ENCODE peak calls at places on chromosomes 3 and 15, in five cellular contexts. X is H1, I is NT2/D1, S is GM12878, T is HepG2. N is an unnamed sample.

GRCh38 chr15:90884719-90885431 is 571 bp downstream of the FES start:
- DNase-seq in S (no peak), I (no peak), T (no peak), X (no peak), N (no peak)

GRCh38 chr3:141476033-141476432 is 10.8 kb upstream of the RASA2 start:
- DNase-seq in X (no peak), S (no peak), I (no peak), T (no peak), N (no peak)

GRCh38 chr3:74269689-74270088 is 344.8 kb downstream of the CNTN3 start:
- DNase-seq in S (no peak), I (no peak), X (no peak), T (no peak), N (no peak)

GRCh38 chr3:38039899-38040261 is 872 bp downstream of the DLEC1 start:
- DNase-seq in S (peak), X (peak), I (no peak), T (no peak), N (no peak)

GRCh38 chr15:91849749-91850161 is 3.8 kb upstream of the SLCO3A1 start:
- DNase-seq in S (no peak), X (no peak), I (no peak), T (peak), N (peak)

GRCh38 chr15:77437264-77437663 is 16.6 kb downstream of the HMG20A start:
- DNase-seq in X (no peak), I (no peak), S (no peak), T (no peak), N (no peak)

GRCh38 chr3:39935261-39935660 is 125.9 kb downstream of the MYRIP start:
- DNase-seq in I (no peak), X (no peak), T (no peak), S (no peak), N (no peak)

GRCh38 chr15:74420193-74420905 is 13.4 kb downstream of the SEMA7A start:
- DNase-seq in S (no peak), I (no peak), T (peak), X (no peak), N (no peak)

GRCh38 chr3:16467368-16467767 is 46.1 kb downstream of the RFTN1 start:
- DNase-seq in I (no peak), S (peak), X (no peak), T (no peak), N (no peak)

GRCh38 chr3:29274667-29275066 is 6.2 kb upstream of the RBMS3 start:
- DNase-seq in I (no peak), T (no peak), S (no peak), X (no peak), N (no peak)

GRCh38 chr3:100775669-100776068 is 66.4 kb downstream of the TFG start:
- DNase-seq in S (no peak), I (no peak), T (no peak), X (no peak), N (no peak)

GRCh38 chr3:40464339-40465110 is 7.4 kb downstream of the RPL14 start:
- DNase-seq in I (no peak), S (no peak), X (no peak), T (no peak), N (no peak)

GRCh38 chr3:183061431-183062172 is 37.7 kb downstream of the MCCC1 start:
- DNase-seq in T (no peak), X (no peak), I (no peak), S (no peak), N (no peak)

GRCh38 chr3:58521917-58522680 is 14.9 kb downstream of the ACOX2 start:
- DNase-seq in I (no peak), X (peak), S (no peak), T (peak), N (no peak)

GRCh38 chr15:66415321-66415720 is 28.6 kb downstream of the MAP2K1 start:
- DNase-seq in X (no peak), I (no peak), T (no peak), S (no peak), N (no peak)

GRCh38 chr15:76840830-76841460 is 64.2 kb downstream of the SCAPER start:
- DNase-seq in I (no peak), X (no peak), T (peak), S (no peak), N (peak)

GRCh38 chr3:14434105-14434504 is 31.7 kb downstream of the SLC6A6 start:
- DNase-seq in I (no peak), S (no peak), X (no peak), T (no peak), N (no peak)

GRCh38 chr3:14608298-14608697 is 43.3 kb upstream of the CCDC174 start:
- DNase-seq in T (no peak), I (no peak), S (no peak), X (no peak), N (no peak)

GRCh38 chr3:142127941-142128658 is 21.2 kb downstream of the TFDP2 start:
- DNase-seq in S (no peak), X (no peak), I (no peak), T (no peak), N (no peak)

GRCh38 chr3:25820372-25820771 is 30.5 kb downstream of the OXSM start:
- DNase-seq in X (no peak), S (no peak), I (peak), T (no peak), N (no peak)

GRCh38 chr15:27993996-27994775 is 104.9 kb downstream of the OCA2 start:
- DNase-seq in I (no peak), T (no peak), X (no peak), S (no peak), N (no peak)

GRCh38 chr15:90561344-90562244 is 31.9 kb downstream of the CRTC3 start:
- DNase-seq in S (no peak), T (no peak), I (no peak), X (no peak), N (no peak)

GRCh38 chr3:38375072-38375471 is 28.5 kb downstream of the XYLB start:
- DNase-seq in T (no peak), S (no peak), X (no peak), I (no peak), N (no peak)

GRCh38 chr15:31975446-31976229 is 54.7 kb upstream of the CHRNA7 start:
- DNase-seq in I (no peak), S (no peak), X (peak), T (no peak), N (no peak)

GRCh38 chr3:43620953-43621405 is 832 bp downstream of the ANO10 start:
- DNase-seq in T (no peak), X (no peak), I (no peak), S (no peak), N (no peak)

GRCh38 chr3:55963611-55964010 is 476.5 kb upstream of the WNT5A start:
- DNase-seq in I (no peak), S (no peak), X (no peak), T (no peak), N (no peak)

GRCh38 chr3:53808496-53808895 is 37.7 kb downstream of the CHDH start:
- DNase-seq in X (no peak), T (no peak), I (no peak), S (no peak), N (no peak)

GRCh38 chr3:58235970-58236369 is 1.6 kb upstream of the ABHD6 start:
- DNase-seq in T (no peak), I (no peak), S (no peak), X (no peak), N (no peak)

GRCh38 chr15:95600367-95600766 is 730.1 kb upstream of the NR2F2 start:
- DNase-seq in S (no peak), X (no peak), T (no peak), I (no peak), N (no peak)

GRCh38 chr15:95598456-95598855 is 732.0 kb upstream of the NR2F2 start:
- DNase-seq in S (no peak), T (no peak), I (no peak), X (no peak), N (no peak)

GRCh38 chr15:95600884-95601283 is 729.6 kb upstream of the NR2F2 start:
- DNase-seq in T (no peak), X (no peak), I (no peak), S (no peak), N (no peak)

GRCh38 chr15:95594496-95594895 is 736.0 kb upstream of the NR2F2 start:
- DNase-seq in S (no peak), X (no peak), T (no peak), I (no peak), N (no peak)

GRCh38 chr15:95596487-95596886 is 734.0 kb upstream of the NR2F2 start:
- DNase-seq in S (no peak), X (peak), I (peak), T (no peak), N (no peak)
- TF ChIP-seq SUZ12 in S (no peak), X (no peak), I (no peak), T (no peak), N (no peak)

DNA sequence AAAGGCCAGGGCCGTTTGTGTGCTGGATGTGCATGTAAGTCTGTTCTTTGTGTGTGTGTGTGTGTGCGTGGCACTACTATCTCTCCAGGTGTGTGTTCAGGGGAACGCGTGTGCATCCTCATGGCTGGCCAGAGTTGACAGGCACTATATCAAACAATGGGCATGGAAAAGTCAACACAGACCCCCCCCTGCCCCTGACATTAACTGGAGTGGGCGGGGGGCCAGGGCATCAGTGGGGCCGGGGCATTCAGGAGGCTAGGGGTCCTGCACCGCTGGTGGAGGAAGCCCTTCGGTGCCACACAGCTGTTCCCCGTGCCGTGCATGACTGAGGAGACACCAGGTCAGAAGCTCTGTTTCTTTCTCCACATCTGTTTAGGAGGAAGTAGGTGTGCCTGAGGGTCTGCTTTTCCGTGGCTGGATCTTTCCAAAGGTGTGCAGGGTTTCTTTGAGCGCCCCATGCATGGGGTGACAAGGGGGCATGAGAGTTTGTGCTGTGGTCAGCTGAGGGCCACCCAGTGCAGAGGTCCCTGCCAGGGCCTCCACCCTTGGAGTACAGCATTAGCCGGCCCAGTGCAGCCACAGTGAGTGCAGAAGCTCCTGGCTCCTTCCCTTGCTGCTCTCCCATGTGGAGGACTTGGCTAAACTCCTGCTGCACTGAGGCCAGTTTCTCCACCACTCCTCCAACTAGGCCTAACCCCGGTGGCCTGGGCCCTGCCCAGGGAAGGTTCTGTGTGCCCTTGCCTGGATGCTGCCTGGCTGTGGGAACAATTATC is 7.5 kb downstream of the C3orf22 start:
- DNase-seq in S (no peak), T (no peak), X (no peak), I (no peak), N (no peak)
- TF ChIP-seq SUZ12 in S (no peak), T (no peak), X (no peak), I (no peak), N (no peak)

DNA sequence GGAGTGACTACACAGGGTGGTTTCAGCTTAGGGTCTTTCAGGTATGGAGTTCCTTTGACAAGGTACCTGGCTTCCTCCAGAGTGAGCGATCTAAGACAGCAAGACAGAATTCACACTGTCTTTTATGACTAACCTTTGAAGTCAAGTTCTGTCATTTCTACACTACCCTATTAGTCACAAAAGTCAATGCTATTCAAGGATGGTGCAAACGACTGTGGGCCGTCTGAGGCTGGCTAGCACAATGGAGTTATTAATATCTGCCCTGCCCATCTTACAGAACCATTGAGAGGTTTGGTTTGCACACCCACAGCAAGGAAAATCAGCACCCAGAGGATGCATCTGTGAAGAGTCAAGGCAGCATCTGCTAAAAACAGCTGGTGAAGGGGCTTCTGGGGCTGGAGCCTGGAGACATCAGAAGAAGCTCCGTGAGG is 62.9 kb upstream of the XCR1 start:
- DNase-seq in X (no peak), T (no peak), I (no peak), S (no peak), N (no peak)
- TF ChIP-seq SUZ12 in X (no peak), T (no peak), I (no peak), S (no peak), N (no peak)

DNA sequence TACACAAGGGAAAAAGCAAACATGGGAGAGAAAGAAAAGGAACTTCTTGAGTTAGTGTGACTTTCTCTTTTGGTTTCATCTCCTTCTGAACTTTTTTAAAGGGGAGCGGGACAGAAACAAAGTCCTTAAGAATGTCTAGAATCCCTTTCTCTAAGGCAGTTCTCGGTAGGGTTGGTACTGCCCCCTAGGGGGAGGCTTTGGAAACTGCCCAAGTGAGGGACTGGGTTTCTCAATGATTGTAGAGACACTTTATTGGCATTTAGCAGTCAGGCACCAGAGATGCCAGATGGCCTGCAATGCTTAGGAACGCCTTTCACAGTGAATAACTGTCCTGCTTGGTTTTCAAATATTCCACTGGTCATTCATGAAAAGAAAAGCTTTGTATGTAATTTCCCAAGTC is 172.6 kb downstream of the WDR72 start:
- DNase-seq in X (peak), S (no peak), T (peak), I (peak), N (peak)
- TF ChIP-seq SUZ12 in X (no peak), S (no peak), T (no peak), I (no peak), N (no peak)

DNA sequence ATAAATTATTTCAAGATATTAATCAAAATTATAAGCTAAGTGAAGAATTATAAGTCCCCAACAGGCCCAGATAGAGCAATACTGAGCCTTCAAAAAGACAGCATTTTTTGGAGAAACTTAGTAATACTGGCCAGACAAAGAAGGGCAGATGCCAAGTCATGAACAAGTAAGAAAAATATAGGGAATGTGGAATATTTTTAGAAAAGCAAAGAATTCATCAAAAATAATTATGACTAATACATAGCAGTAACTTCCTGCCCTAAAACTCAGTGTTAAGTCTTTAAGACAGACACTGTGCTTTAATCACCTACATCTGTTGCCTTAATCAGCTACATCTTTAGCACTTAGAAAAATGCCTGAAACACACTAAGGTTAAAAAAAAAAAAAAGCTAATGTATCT is 31.2 kb downstream of the DPH6 start:
- DNase-seq in I (no peak), S (no peak), T (no peak), X (no peak), N (no peak)
- TF ChIP-seq SUZ12 in I (no peak), S (no peak), T (no peak), X (no peak), N (no peak)

DNA sequence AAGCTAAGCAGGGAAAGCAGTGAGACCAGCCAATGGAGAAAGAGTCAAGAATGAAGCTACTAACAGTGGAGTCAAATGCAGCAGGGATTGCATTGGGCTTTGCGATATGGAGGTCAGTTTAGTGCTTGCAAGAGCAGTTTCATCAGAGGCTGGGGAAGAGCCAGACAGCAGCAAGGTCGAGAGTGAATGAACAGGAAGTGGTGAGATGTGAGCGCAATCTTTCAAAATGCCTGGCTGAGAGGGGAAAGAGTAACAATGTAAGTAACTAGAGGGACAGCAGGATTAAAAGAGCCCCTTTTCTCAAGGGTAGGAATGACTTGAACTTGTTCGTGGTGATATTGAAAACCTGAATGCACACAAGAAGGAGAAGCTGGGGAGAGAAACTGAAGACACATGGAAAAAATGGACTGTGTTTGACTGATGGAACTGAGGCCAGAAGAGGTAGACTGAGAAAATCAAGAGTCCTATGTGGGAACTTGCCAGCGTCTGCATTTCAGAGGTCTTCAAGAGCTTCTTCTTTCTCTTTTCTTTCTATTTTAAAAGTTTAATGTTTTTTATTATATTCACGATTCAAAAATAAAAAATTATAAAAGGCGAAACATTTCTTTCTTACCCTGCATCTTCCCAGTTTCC is 30.6 kb upstream of the GPR160 start:
- DNase-seq in T (peak), I (no peak), S (peak), X (no peak), N (no peak)
- TF ChIP-seq SUZ12 in T (no peak), I (no peak), S (no peak), X (no peak), N (no peak)